ENCODE peak calls at places on chromosomes 5 and 9, in six cellular contexts. One of them, this sample, is unnamed.

GRCh38 chr5:18546570-18546969 is 912.3 kb downstream of the TAF11L14 start:
- DNase-seq in fibroblast of pulmonary artery: no peak
- DNase-seq in psoas muscle: no peak
- DNase-seq in HFF-Myc: no peak
- DNase-seq in cardiac fibroblast: no peak
- DNase-seq in coronary artery: no peak
- DNase-seq in this sample: no peak

GRCh38 chr9:88782931-88783451 is 208.3 kb upstream of the S1PR3 start:
- DNase-seq in fibroblast of pulmonary artery: no peak
- DNase-seq in psoas muscle: no peak
- DNase-seq in HFF-Myc: no peak
- DNase-seq in cardiac fibroblast: peak; percentile 64
- DNase-seq in coronary artery: no peak
- DNase-seq in this sample: no peak

GRCh38 chr5:168707646-168708300 is 128.6 kb upstream of the PANK3 start:
- DNase-seq in fibroblast of pulmonary artery: no peak
- DNase-seq in psoas muscle: no peak
- DNase-seq in HFF-Myc: no peak
- DNase-seq in cardiac fibroblast: no peak
- DNase-seq in coronary artery: peak; percentile 56
- DNase-seq in this sample: no peak

GRCh38 chr5:135490245-135491037 is 38.3 kb upstream of the TIFAB start:
- DNase-seq in fibroblast of pulmonary artery: no peak
- DNase-seq in psoas muscle: no peak
- DNase-seq in HFF-Myc: no peak
- DNase-seq in cardiac fibroblast: peak; percentile 8
- DNase-seq in coronary artery: no peak
- DNase-seq in this sample: no peak

GRCh38 chr9:138082918-138083636 is 205.5 kb downstream of the CACNA1B start:
- DNase-seq in fibroblast of pulmonary artery: no peak
- DNase-seq in psoas muscle: no peak
- DNase-seq in HFF-Myc: no peak
- DNase-seq in cardiac fibroblast: no peak
- DNase-seq in coronary artery: peak; percentile 59
- DNase-seq in this sample: no peak

GRCh38 chr5:140953234-140953633 is 13.0 kb upstream of the PCDHAC2 start:
- DNase-seq in fibroblast of pulmonary artery: no peak
- DNase-seq in psoas muscle: no peak
- DNase-seq in HFF-Myc: no peak
- DNase-seq in cardiac fibroblast: no peak
- DNase-seq in coronary artery: no peak
- DNase-seq in this sample: no peak

GRCh38 chr5:107056278-107056677 is 614.5 kb downstream of the EFNA5 start:
- DNase-seq in fibroblast of pulmonary artery: no peak
- DNase-seq in psoas muscle: no peak
- DNase-seq in HFF-Myc: no peak
- DNase-seq in cardiac fibroblast: no peak
- DNase-seq in coronary artery: no peak
- DNase-seq in this sample: no peak

GRCh38 chr5:110477923-110478322 is 248.5 kb downstream of the TMEM232 start:
- DNase-seq in fibroblast of pulmonary artery: peak; percentile 45
- DNase-seq in psoas muscle: no peak
- DNase-seq in HFF-Myc: no peak
- DNase-seq in cardiac fibroblast: peak; percentile 70
- DNase-seq in coronary artery: no peak
- DNase-seq in this sample: no peak

GRCh38 chr5:142795246-142795645 is 25.1 kb downstream of the ARHGAP26 start:
- DNase-seq in fibroblast of pulmonary artery: no peak
- DNase-seq in psoas muscle: no peak
- DNase-seq in HFF-Myc: no peak
- DNase-seq in cardiac fibroblast: no peak
- DNase-seq in coronary artery: no peak
- DNase-seq in this sample: no peak

GRCh38 chr5:142003266-142003800 is 9.5 kb downstream of the GNPDA1 start:
- DNase-seq in fibroblast of pulmonary artery: no peak
- DNase-seq in psoas muscle: no peak
- DNase-seq in HFF-Myc: no peak
- DNase-seq in cardiac fibroblast: no peak
- DNase-seq in coronary artery: no peak
- DNase-seq in this sample: no peak

GRCh38 chr5:15683332-15683731 is 183.4 kb downstream of the FBXL7 start:
- DNase-seq in fibroblast of pulmonary artery: peak; percentile 77
- DNase-seq in psoas muscle: no peak
- DNase-seq in HFF-Myc: no peak
- DNase-seq in cardiac fibroblast: peak; percentile 55
- DNase-seq in coronary artery: no peak
- DNase-seq in this sample: no peak

GRCh38 chr9:109228093-109228642 is 61.1 kb upstream of the FRRS1L start:
- DNase-seq in fibroblast of pulmonary artery: no peak
- DNase-seq in psoas muscle: no peak
- DNase-seq in HFF-Myc: no peak
- DNase-seq in cardiac fibroblast: no peak
- DNase-seq in coronary artery: no peak
- DNase-seq in this sample: no peak

GRCh38 chr5:76831108-76831447 is 12.2 kb downstream of the F2RL1 start:
- DNase-seq in fibroblast of pulmonary artery: peak; percentile 95
- DNase-seq in psoas muscle: no peak
- DNase-seq in HFF-Myc: no peak
- DNase-seq in cardiac fibroblast: peak; percentile 94
- DNase-seq in coronary artery: no peak
- DNase-seq in this sample: peak; percentile 42

GRCh38 chr5:116273458-116274242 is 188.8 kb downstream of the COMMD10 start:
- DNase-seq in fibroblast of pulmonary artery: no peak
- DNase-seq in psoas muscle: no peak
- DNase-seq in HFF-Myc: peak; percentile 12
- DNase-seq in cardiac fibroblast: peak; percentile 43
- DNase-seq in coronary artery: no peak
- DNase-seq in this sample: peak; percentile 52

GRCh38 chr5:78534148-78535009 is 114.2 kb downstream of the LHFPL2 start:
- DNase-seq in fibroblast of pulmonary artery: peak; percentile 79
- DNase-seq in psoas muscle: peak; percentile 44
- DNase-seq in HFF-Myc: no peak
- DNase-seq in cardiac fibroblast: peak; percentile 91
- DNase-seq in coronary artery: no peak
- DNase-seq in this sample: peak; percentile 79

GRCh38 chr9:100150209-100150608 is 51.2 kb downstream of the INVS start:
- DNase-seq in fibroblast of pulmonary artery: peak; percentile 32
- DNase-seq in psoas muscle: no peak
- DNase-seq in HFF-Myc: peak; percentile 19
- DNase-seq in cardiac fibroblast: peak; percentile 44
- DNase-seq in coronary artery: no peak
- DNase-seq in this sample: peak; percentile 26

GRCh38 chr5:61311836-61312808 is 19.9 kb upstream of the ZSWIM6 start:
- DNase-seq in fibroblast of pulmonary artery: peak; percentile 78
- DNase-seq in psoas muscle: no peak
- DNase-seq in HFF-Myc: no peak
- DNase-seq in cardiac fibroblast: peak; percentile 94
- DNase-seq in coronary artery: no peak
- DNase-seq in this sample: peak; percentile 83

GRCh38 chr9:95004452-95005275 is 278.2 kb downstream of the AOPEP start:
- DNase-seq in fibroblast of pulmonary artery: no peak
- DNase-seq in psoas muscle: peak; percentile 61
- DNase-seq in HFF-Myc: no peak
- DNase-seq in cardiac fibroblast: no peak
- DNase-seq in coronary artery: no peak
- DNase-seq in this sample: peak; percentile 35

GRCh38 chr9:86557063-86557766 is 203.0 kb upstream of the TUT7 start:
- DNase-seq in fibroblast of pulmonary artery: peak; percentile 42
- DNase-seq in psoas muscle: peak; percentile 53
- DNase-seq in HFF-Myc: no peak
- DNase-seq in cardiac fibroblast: peak; percentile 78
- DNase-seq in coronary artery: no peak
- DNase-seq in this sample: peak; percentile 85

GRCh38 chr5:159170021-159170420 is 39.3 kb downstream of the RNF145 start:
- DNase-seq in fibroblast of pulmonary artery: no peak
- DNase-seq in psoas muscle: no peak
- DNase-seq in HFF-Myc: no peak
- DNase-seq in cardiac fibroblast: no peak
- DNase-seq in coronary artery: no peak
- DNase-seq in this sample: no peak

GRCh38 chr5:169331292-169331852 is 30.4 kb upstream of the SLIT3 start:
- DNase-seq in fibroblast of pulmonary artery: peak; percentile 9
- DNase-seq in psoas muscle: no peak
- DNase-seq in HFF-Myc: no peak
- DNase-seq in cardiac fibroblast: peak; percentile 5
- DNase-seq in coronary artery: no peak
- DNase-seq in this sample: no peak

GRCh38 chr9:131228096-131228495 is 48.2 kb downstream of the FAM78A start:
- DNase-seq in fibroblast of pulmonary artery: no peak
- DNase-seq in psoas muscle: peak; percentile 16
- DNase-seq in HFF-Myc: no peak
- DNase-seq in cardiac fibroblast: no peak
- DNase-seq in coronary artery: no peak
- DNase-seq in this sample: no peak

GRCh38 chr5:16701134-16702094 is 84.6 kb upstream of the RETREG1 start:
- DNase-seq in fibroblast of pulmonary artery: no peak
- DNase-seq in psoas muscle: no peak
- DNase-seq in HFF-Myc: no peak
- DNase-seq in cardiac fibroblast: no peak
- DNase-seq in coronary artery: no peak
- DNase-seq in this sample: no peak

GRCh38 chr9:137875354-137875753 is 2.2 kb upstream of the CACNA1B start:
- DNase-seq in fibroblast of pulmonary artery: no peak
- DNase-seq in psoas muscle: no peak
- DNase-seq in HFF-Myc: no peak
- DNase-seq in cardiac fibroblast: no peak
- DNase-seq in coronary artery: no peak
- DNase-seq in this sample: no peak

GRCh38 chr5:1111727-1112289 is at the start of gene SLC12A7:
- DNase-seq in fibroblast of pulmonary artery: no peak
- DNase-seq in psoas muscle: peak; percentile 57
- DNase-seq in HFF-Myc: no peak
- DNase-seq in cardiac fibroblast: no peak
- DNase-seq in coronary artery: no peak
- DNase-seq in this sample: no peak

GRCh38 chr5:134509308-134510040 is 16.0 kb upstream of the JADE2 start:
- DNase-seq in fibroblast of pulmonary artery: peak; percentile 33
- DNase-seq in psoas muscle: peak; percentile 64
- DNase-seq in HFF-Myc: no peak
- DNase-seq in cardiac fibroblast: peak; percentile 51
- DNase-seq in coronary artery: no peak
- DNase-seq in this sample: peak; percentile 17

GRCh38 chr9:28678097-28678496 is 1104.8 kb upstream of the C9orf72 start:
- DNase-seq in fibroblast of pulmonary artery: no peak
- DNase-seq in psoas muscle: no peak
- DNase-seq in HFF-Myc: no peak
- DNase-seq in cardiac fibroblast: no peak
- DNase-seq in coronary artery: no peak
- DNase-seq in this sample: no peak

DNA sequence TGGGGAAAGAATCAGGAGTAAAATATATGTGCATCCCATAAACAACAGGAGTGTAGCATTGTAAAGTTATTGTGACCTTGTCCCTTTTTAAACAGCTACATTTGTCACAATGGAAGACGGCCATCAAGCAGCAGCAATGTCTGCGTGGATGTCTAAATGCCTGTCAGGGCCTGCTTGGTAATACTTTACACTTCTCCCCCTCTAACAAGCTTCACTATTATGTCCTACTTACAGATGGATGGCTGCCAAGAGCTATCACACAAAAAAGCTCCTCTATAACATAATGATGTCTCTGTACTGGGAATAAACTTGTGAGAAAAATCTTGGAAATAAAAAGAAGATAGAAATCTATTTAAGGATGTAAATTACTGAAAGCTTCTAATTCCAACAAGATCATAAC is 213.0 kb downstream of the FBXL17 start:
- DNase-seq in fibroblast of pulmonary artery: no peak
- DNase-seq in psoas muscle: no peak
- DNase-seq in HFF-Myc: no peak
- DNase-seq in cardiac fibroblast: no peak
- DNase-seq in coronary artery: no peak
- DNase-seq in this sample: no peak
- TF ChIP-seq CTCF in fibroblast of pulmonary artery: no peak
- TF ChIP-seq CTCF in psoas muscle: no peak
- TF ChIP-seq CTCF in HFF-Myc: no peak
- TF ChIP-seq CTCF in cardiac fibroblast: no peak
- TF ChIP-seq CTCF in coronary artery: no peak
- TF ChIP-seq CTCF in this sample: no peak

DNA sequence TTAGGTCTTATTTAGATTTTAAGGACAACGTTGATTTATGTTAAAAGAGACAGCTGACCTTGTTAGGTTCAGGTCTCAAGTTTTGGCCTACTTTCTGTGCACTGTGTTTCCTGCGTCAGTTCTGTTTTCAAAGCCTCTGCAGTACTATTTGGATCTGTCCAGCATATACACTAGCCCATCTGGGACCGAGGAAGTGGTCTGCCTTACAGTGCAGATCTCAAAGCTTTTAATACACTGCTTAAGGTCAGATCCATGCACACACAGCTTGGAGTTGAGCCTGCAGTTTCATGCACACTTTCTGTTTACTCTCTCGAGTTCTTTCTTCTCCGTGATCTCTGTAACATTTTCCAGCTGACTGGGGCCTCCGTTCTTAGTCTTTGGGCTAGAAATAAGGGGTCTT is 24.1 kb downstream of the CARTPT start:
- DNase-seq in fibroblast of pulmonary artery: no peak
- DNase-seq in psoas muscle: no peak
- DNase-seq in HFF-Myc: no peak
- DNase-seq in cardiac fibroblast: no peak
- DNase-seq in coronary artery: no peak
- DNase-seq in this sample: no peak
- H3K4me3 ChIP-seq in fibroblast of pulmonary artery: no peak overlapping the region
- H3K4me3 ChIP-seq in psoas muscle: no peak overlapping the region
- H3K4me3 ChIP-seq in HFF-Myc: no peak overlapping the region
- H3K4me3 ChIP-seq in cardiac fibroblast: no peak overlapping the region
- H3K4me3 ChIP-seq in coronary artery: no peak overlapping the region
- H3K4me3 ChIP-seq in this sample: no peak overlapping the region

GRCh38 chr9:31839273-31839672 is 545.2 kb upstream of the ACO1 start:
- DNase-seq in fibroblast of pulmonary artery: peak; percentile 2
- DNase-seq in psoas muscle: no peak
- DNase-seq in HFF-Myc: no peak
- DNase-seq in cardiac fibroblast: no peak
- DNase-seq in coronary artery: no peak
- DNase-seq in this sample: peak; percentile 12
- TF ChIP-seq CTCF in fibroblast of pulmonary artery: no peak
- TF ChIP-seq CTCF in psoas muscle: no peak
- TF ChIP-seq CTCF in HFF-Myc: no peak
- TF ChIP-seq CTCF in cardiac fibroblast: no peak
- TF ChIP-seq CTCF in coronary artery: no peak
- TF ChIP-seq CTCF in this sample: peak; percentile 17

DNA sequence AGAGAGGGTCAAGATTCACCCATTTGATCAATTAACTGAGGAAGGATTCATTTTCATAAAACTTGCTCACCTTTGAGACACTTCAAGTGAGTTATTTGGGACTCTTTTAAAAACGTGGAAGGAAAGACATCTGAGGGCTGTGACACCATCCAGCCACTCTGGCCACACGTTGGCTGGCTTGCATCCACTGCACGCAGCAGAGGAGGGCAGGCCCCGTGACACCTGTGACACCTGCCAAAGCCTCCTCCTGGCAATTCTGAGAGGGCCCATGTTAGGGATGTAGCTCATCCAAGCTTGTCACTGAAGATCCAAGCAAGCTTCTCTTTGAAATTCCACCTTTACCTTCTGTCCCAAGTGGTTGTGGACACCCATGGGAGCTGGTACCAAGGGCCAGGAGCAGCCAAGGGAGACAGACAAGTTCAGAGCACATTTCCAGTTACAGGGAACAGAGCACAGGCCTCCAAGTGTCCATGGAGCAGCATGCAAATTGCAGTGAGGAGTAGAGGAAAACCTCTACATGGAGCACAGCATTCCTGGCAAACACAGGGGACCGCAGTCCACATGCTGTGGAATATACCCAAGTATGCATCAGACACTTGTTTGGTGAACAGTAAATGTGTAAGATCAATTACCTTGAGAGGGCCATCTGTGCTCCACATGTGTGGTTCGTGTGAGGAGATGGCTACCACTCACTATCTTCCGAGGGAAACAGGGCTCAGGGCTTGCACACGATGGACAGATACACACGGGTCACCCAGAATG is 4.7 kb downstream of the PRSS3 start:
- DNase-seq in fibroblast of pulmonary artery: no peak
- DNase-seq in psoas muscle: no peak
- DNase-seq in HFF-Myc: no peak
- DNase-seq in cardiac fibroblast: no peak
- DNase-seq in coronary artery: no peak
- DNase-seq in this sample: no peak
- H3K4me3 ChIP-seq in fibroblast of pulmonary artery: no peak overlapping the region
- H3K4me3 ChIP-seq in psoas muscle: no peak overlapping the region
- H3K4me3 ChIP-seq in HFF-Myc: no peak overlapping the region
- H3K4me3 ChIP-seq in cardiac fibroblast: no peak overlapping the region
- H3K4me3 ChIP-seq in coronary artery: no peak overlapping the region
- H3K4me3 ChIP-seq in this sample: no peak overlapping the region